ENCODE peak calls at places on chromosomes 4 and X, in seven cellular contexts. N is endothelial cell of umbilical vein, K is Panc1, C is BJ, Z is brain microvascular endothelial cell, E is left ventricle myocardium inferior, V is uterus. G is an unnamed sample.

GRCh38 chr4:132240094-132240493 is 909.0 kb upstream of the PCDH10 start:
- DNase-seq in N (peak; percentile 54), K (no peak), C (no peak), Z (no peak), E (no peak), V (no peak), G (no peak)

GRCh38 chrX:5644786-5645185 is 583.9 kb downstream of the NLGN4X start:
- DNase-seq in N (no peak), K (no peak), C (no peak), Z (no peak), E (no peak), V (no peak), G (no peak)

GRCh38 chr4:15855804-15856475 is 77.8 kb downstream of the CD38 start:
- DNase-seq in N (no peak), K (no peak), C (no peak), Z (peak; percentile 52), E (peak; percentile 76), V (peak; percentile 17), G (no peak)

GRCh38 chr4:71634364-71634763 is 149.5 kb downstream of the GC start:
- DNase-seq in N (no peak), K (no peak), C (no peak), Z (no peak), E (no peak), V (no peak), G (no peak)

GRCh38 chr4:16092682-16093319 is 9.0 kb upstream of the PROM1 start:
- DNase-seq in N (no peak), K (no peak), C (no peak), Z (no peak), E (no peak), V (no peak), G (no peak)

GRCh38 chr4:825969-826330 is at the start of gene CPLX1:
- DNase-seq in N (no peak), K (no peak), C (no peak), Z (no peak), E (no peak), V (no peak), G (no peak)

GRCh38 chr4:56804551-56804950 is 16.9 kb downstream of the SPINK2 start:
- DNase-seq in N (no peak), K (no peak), C (no peak), Z (peak; percentile 74), E (no peak), V (no peak), G (peak; percentile 18)

GRCh38 chr4:90906239-90906638 is 779.0 kb downstream of the CCSER1 start:
- DNase-seq in N (no peak), K (no peak), C (no peak), Z (no peak), E (no peak), V (no peak), G (no peak)

GRCh38 chr4:92172203-92172602 is 131.6 kb upstream of the GRID2 start:
- DNase-seq in N (no peak), K (no peak), C (no peak), Z (no peak), E (no peak), V (no peak), G (no peak)

GRCh38 chr4:112956458-112956857 is 93.0 kb upstream of the ANK2 start:
- DNase-seq in N (no peak), K (no peak), C (no peak), Z (no peak), E (no peak), V (no peak), G (no peak)

GRCh38 chr4:135072553-135072952 is 871.0 kb upstream of the PABPC4L start:
- DNase-seq in N (no peak), K (no peak), C (no peak), Z (no peak), E (no peak), V (no peak), G (no peak)

GRCh38 chr4:26145212-26145611 is 175.6 kb upstream of the RBPJ start:
- DNase-seq in N (no peak), K (no peak), C (no peak), Z (no peak), E (no peak), V (no peak), G (no peak)

GRCh38 chr4:32560306-32560705 is 1840.1 kb downstream of the PCDH7 start:
- DNase-seq in N (no peak), K (no peak), C (no peak), Z (peak; percentile 74), E (no peak), V (no peak), G (no peak)

GRCh38 chrX:24149346-24150050 is at the start of gene ZFX:
- DNase-seq in N (peak; percentile 23), K (no peak), C (no peak), Z (peak; percentile 64), E (peak; percentile 70), V (peak; percentile 65), G (no peak)

GRCh38 chr4:125266901-125267601 is 47.7 kb upstream of the FAT4 start:
- DNase-seq in N (no peak), K (no peak), C (peak; percentile 65), Z (peak; percentile 64), E (no peak), V (no peak), G (peak; percentile 38)

GRCh38 chrX:26845051-26845450 is 618.1 kb downstream of the PPP4R3C start:
- DNase-seq in N (peak; percentile 75), K (no peak), C (no peak), Z (peak; percentile 59), E (no peak), V (no peak), G (no peak)

GRCh38 chrX:15233416-15234015 is 36.4 kb downstream of the ASB9 start:
- DNase-seq in N (no peak), K (no peak), C (no peak), Z (no peak), E (no peak), V (no peak), G (no peak)

DNA sequence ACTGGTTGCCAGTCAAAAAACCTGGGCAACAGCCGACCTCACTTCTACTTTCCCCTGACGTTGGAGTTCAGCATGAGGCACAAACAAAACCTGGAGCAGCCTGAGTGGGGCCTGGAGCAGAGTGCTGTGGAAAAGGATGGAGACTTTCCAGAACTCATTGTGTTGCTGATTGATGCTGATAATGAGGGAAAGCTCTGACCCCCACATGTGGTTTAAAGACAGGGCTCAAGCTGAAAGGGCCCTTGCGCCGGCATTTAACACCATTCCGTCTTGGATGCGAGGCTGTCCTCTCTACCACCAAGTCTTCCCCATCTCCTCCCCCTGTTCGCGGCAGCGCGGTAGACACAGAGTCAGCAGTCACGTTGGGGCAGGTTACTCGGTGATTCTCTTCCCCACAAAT is 630 bp downstream of the CCDC158 start:
- DNase-seq in N (no peak), K (no peak), C (no peak), Z (no peak), E (no peak), V (no peak), G (no peak)
- H3K4me3 ChIP-seq in N (no peak overlapping the region), K (no peak overlapping the region), C (peak overlapping the region; percentile 52), Z (peak overlapping the region; percentile 50), E (peak overlapping the region; percentile 73), V (peak overlapping the region; percentile 47), G (no peak overlapping the region)

DNA sequence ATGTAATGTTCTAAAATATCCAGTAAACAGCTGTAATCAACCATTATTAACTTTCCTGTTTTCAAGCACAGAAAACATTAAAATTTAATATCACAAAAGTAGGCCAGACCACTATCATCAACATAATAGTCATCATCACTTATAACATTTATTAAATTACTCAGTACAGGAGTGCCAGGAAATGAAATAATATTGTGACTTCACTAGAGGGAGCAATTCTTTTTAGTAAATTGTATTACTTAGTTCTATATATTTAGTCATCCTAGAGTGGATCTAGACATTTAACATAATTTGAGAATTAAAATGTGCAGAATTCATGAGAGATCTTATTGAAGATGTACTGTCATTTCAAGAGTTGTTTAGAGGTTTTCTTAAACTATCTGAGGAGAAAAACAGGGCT is 33.6 kb downstream of the PITX2 start:
- DNase-seq in N (peak; percentile 16), K (no peak), C (no peak), Z (no peak), E (no peak), V (no peak), G (no peak)
- TF ChIP-seq CTCF in N (no peak), K (no peak), C (peak; percentile 5), Z (no peak), E (peak; percentile 11), V (no peak), G (peak; percentile 21)

DNA sequence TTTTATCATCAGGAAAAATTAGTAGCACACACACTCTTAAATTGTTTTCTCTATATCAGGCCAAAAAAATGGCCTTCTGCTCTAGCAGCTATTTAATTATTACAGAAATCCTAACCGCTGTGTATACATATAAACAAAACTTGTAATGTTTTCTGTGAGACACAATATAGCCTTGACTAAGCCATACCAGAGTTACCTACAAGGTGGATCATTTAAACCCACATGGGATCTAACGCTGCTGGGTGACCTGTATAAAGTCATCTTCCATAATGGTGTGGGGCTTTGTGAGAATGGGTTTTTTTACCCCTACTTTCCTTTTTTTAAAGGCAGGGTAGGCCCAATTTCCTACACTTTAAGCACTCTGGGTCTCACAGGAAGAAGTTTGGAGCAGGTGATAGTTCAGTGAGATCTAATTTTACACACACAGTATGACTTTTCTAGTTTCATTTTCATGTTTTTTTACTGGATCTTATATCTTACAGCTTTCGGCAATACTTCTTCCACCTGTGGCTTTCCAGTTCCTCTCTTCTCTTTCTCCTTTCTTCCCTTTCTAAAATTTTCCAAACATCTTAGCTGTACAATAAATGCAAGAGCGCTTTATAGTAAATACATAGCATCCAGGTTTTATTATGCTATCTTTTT is 66.9 kb upstream of the MMAA start:
- DNase-seq in N (no peak), K (no peak), C (no peak), Z (no peak), E (no peak), V (no peak), G (no peak)
- H3K4me3 ChIP-seq in N (no peak overlapping the region), K (no peak overlapping the region), C (no peak overlapping the region), Z (no peak overlapping the region), E (no peak overlapping the region), V (no peak overlapping the region), G (no peak overlapping the region)

GRCh38 chr4:185036842-185037241 is 18.6 kb downstream of the HELT start:
- DNase-seq in N (no peak), K (no peak), C (no peak), Z (no peak), E (no peak), V (no peak), G (no peak)
- TF ChIP-seq CTCF in N (no peak), K (no peak), C (no peak), Z (no peak), E (no peak), V (no peak), G (no peak)